ENCODE peak calls at places on chromosome 15, in ten cellular contexts. X, U, Y, D, A, B, G, N, F and Z are unnamed samples.

GRCh38 chr15:35019401-35020327 is 31.6 kb upstream of the ZNF770 start:
- DNase-seq in X (no peak), U (no peak), Y (no peak), D (peak; percentile 50), A (no peak), B (peak; percentile 26), G (peak; percentile 41), N (no peak), F (no peak), Z (peak; percentile 40)

GRCh38 chr15:62497356-62497755 is 332.3 kb upstream of the C2CD4B start:
- DNase-seq in X (no peak), U (no peak), Y (no peak), D (peak; percentile 43), A (no peak), B (no peak), G (peak; percentile 82), N (no peak), F (no peak), Z (peak; percentile 44)

GRCh38 chr15:40190591-40190990 is 29.7 kb downstream of the BUB1B start:
- DNase-seq in X (no peak), U (no peak), Y (no peak), D (peak; percentile 75), A (no peak), B (peak; percentile 87), G (peak; percentile 55), N (no peak), F (no peak), Z (peak; percentile 92)

GRCh38 chr15:27101982-27102381 is 131.0 kb downstream of the GABRG3 start:
- DNase-seq in X (no peak), U (no peak), Y (no peak), D (no peak), A (no peak), B (no peak), G (no peak), N (no peak), F (no peak), Z (no peak)

GRCh38 chr15:28886431-28887343 is 913 bp downstream of the APBA2 start:
- DNase-seq in X (no peak), U (no peak), Y (no peak), D (no peak), A (no peak), B (no peak), G (no peak), N (no peak), F (peak; percentile 38), Z (no peak)

GRCh38 chr15:89362203-89363101 is 27.8 kb upstream of the POLG start:
- DNase-seq in X (no peak), U (no peak), Y (no peak), D (no peak), A (no peak), B (no peak), G (no peak), N (no peak), F (no peak), Z (no peak)

GRCh38 chr15:75178171-75178937 is 23.3 kb upstream of the C15orf39 start:
- DNase-seq in X (peak; percentile 58), U (peak; percentile 91), Y (peak; percentile 43), D (no peak), A (no peak), B (no peak), G (no peak), N (peak; percentile 70), F (no peak), Z (peak; percentile 14)

GRCh38 chr15:82880704-82881103 is 71.3 kb downstream of the WHAMM start:
- DNase-seq in X (no peak), U (no peak), Y (no peak), D (no peak), A (peak; percentile 1), B (no peak), G (no peak), N (no peak), F (no peak), Z (no peak)

GRCh38 chr15:43118829-43119228 is 13.0 kb upstream of the UBR1 start:
- DNase-seq in X (no peak), U (no peak), Y (no peak), D (no peak), A (peak; percentile 32), B (no peak), G (no peak), N (no peak), F (no peak), Z (no peak)

GRCh38 chr15:46450112-46450809 is 815.4 kb downstream of the SQOR start:
- DNase-seq in X (no peak), U (no peak), Y (no peak), D (no peak), A (no peak), B (no peak), G (no peak), N (no peak), F (no peak), Z (no peak)

GRCh38 chr15:71448688-71449114 is 333.4 kb downstream of the THSD4 start:
- DNase-seq in X (no peak), U (no peak), Y (no peak), D (peak; percentile 81), A (peak; percentile 67), B (peak; percentile 79), G (peak; percentile 58), N (no peak), F (no peak), Z (peak; percentile 76)

GRCh38 chr15:52463638-52464037 is 65.0 kb downstream of the MYO5A start:
- DNase-seq in X (no peak), U (no peak), Y (no peak), D (no peak), A (peak; percentile 36), B (peak; percentile 39), G (peak; percentile 17), N (no peak), F (no peak), Z (peak; percentile 46)

DNA sequence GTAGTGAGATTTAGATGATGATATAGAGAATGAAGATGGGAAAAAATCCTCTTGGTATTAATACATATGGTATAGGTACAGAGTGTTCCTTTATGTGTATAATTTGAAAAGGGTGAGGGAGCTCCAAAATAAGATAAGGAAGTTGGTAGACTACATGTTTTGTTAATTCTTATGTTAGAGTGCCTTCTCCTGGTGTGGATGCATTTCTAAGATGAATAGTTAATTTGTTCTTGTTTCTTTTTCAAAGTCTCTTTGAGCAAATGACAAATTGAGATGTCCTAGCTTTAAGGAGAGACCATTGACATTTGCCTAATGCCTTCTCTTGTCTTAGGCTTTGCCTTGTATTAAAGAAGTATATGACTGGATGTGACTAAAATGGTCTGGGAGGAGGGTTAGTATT is 34.1 kb downstream of the AKAP13 start:
- DNase-seq in X (no peak), U (no peak), Y (no peak), D (peak; percentile 63), A (peak; percentile 50), B (peak; percentile 56), G (peak; percentile 35), N (no peak), F (no peak), Z (peak; percentile 57)
- TF ChIP-seq CTCF in X (peak; percentile 29), U (no peak), Y (peak; percentile 33), D (peak; percentile 7), A (peak; percentile 22), B (peak; percentile 17), G (peak; percentile 34), N (peak; percentile 34), F (peak; percentile 40), Z (peak; percentile 18)

DNA sequence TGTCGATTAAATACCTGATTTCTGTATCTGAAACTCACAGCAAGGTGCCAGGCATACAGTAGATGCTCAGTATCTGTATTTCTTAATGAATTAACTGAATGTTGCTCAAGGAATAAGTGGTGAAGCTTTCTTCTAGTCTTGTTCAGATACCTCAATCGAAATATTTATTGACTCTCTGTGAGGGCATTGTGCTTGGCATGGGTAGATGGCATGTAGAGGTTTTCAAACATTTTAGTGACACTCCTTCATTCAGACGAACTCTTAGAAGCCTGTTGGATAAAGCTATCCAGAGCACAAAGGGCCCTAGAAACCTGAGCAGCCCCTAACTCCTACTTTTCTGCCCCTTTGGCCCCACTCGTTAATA is 369 bp upstream of the SNX1 start:
- DNase-seq in X (no peak), U (no peak), Y (no peak), D (no peak), A (no peak), B (no peak), G (no peak), N (no peak), F (no peak), Z (no peak)
- H3K4me3 ChIP-seq in X (peak overlapping the region; percentile 99), U (no peak overlapping the region), Y (peak overlapping the region; percentile 91), D (peak overlapping the region; percentile 36), A (peak overlapping the region; percentile 56), B (peak overlapping the region; percentile 78), G (peak overlapping the region; percentile 93), N (peak overlapping the region; percentile 82), F (peak overlapping the region; percentile 76), Z (peak overlapping the region; percentile 94)

DNA sequence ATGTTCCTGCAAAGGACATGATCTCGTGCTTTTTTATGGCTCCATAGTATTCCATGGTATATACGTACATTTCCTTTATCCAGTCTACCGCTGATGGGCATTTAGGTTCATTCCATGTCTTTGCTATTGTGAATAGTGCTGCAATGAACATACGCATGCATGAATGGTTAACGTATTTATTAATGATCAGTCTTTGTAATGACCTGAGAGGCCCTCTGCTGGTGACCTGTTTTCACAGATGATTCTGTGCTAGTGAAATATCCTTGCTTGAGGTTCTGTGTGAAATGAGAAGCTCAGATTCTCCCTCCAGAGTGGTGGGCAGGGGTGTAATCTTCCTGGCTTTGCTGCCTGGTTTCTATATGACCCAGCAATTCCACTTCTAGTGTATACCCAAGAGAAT is 160.2 kb upstream of the RASGRP1 start:
- DNase-seq in X (no peak), U (no peak), Y (no peak), D (no peak), A (no peak), B (no peak), G (no peak), N (no peak), F (no peak), Z (no peak)
- TF ChIP-seq CTCF in X (no peak), U (no peak), Y (no peak), D (no peak), A (no peak), B (no peak), G (no peak), N (no peak), F (no peak), Z (no peak)

GRCh38 chr15:70197945-70198361 is 100.2 kb upstream of the TLE3 start:
- DNase-seq in X (no peak), U (peak; percentile 83), Y (no peak), D (no peak), A (peak; percentile 11), B (no peak), G (no peak), N (no peak), F (no peak), Z (no peak)
- H3K4me3 ChIP-seq in X (no peak overlapping the region), U (no peak overlapping the region), Y (no peak overlapping the region), D (no peak overlapping the region), A (no peak overlapping the region), B (no peak overlapping the region), G (no peak overlapping the region), N (no peak overlapping the region), F (no peak overlapping the region), Z (no peak overlapping the region)

DNA sequence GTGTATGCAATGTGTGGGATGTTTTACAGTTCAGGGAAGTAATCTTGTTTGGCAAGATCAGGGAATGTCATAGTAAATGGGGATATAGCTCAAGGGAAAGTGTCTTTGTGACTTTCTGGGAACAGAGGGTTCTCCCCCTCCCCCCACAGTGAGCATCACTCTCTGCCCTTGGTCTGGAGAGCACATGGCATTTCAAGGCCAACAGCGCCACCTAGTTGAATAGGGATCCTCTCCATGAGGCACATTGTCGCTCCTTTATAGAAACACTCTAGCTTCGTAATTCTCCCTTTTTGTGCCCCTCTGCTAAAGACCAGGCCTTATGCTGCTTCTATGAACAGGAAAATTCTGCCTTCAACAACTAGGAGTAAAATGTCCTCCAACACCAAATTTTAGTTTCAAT is 37.1 kb upstream of the ARNT2 start:
- DNase-seq in X (no peak), U (no peak), Y (no peak), D (peak; percentile 16), A (peak; percentile 37), B (no peak), G (no peak), N (no peak), F (no peak), Z (peak; percentile 35)
- TF ChIP-seq CTCF in X (no peak), U (no peak), Y (peak; percentile 25), D (peak; percentile 10), A (peak; percentile 26), B (no peak), G (peak; percentile 8), N (no peak), F (no peak), Z (peak; percentile 29)